ENCODE peak calls at places on chromosomes 6 and 20, in seven cellular contexts. D, Z, X, R, F, T and M are unnamed samples.

GRCh38 chr20:45059022-45059728 is 41.8 kb downstream of the KCNS1 start:
- DNase-seq in X (no peak), D (no peak), R (no peak), F (no peak), T (no peak), Z (no peak), M (no peak)

GRCh38 chr6:167079853-167080297 is 43.0 kb upstream of the CCR6 start:
- DNase-seq in Z (no peak), X (peak; percentile 93), F (no peak), T (no peak), D (no peak), R (peak; percentile 87), M (no peak)

GRCh38 chr20:41889871-41890224 is 271.7 kb upstream of the CHD6 start:
- DNase-seq in Z (no peak), D (no peak), X (no peak), T (no peak), R (no peak), F (no peak), M (no peak)

GRCh38 chr6:109443425-109443950 is 3.0 kb downstream of the SMPD2 start:
- DNase-seq in R (no peak), X (no peak), T (no peak), Z (no peak), D (no peak), F (no peak), M (no peak)

GRCh38 chr6:89035252-89036106 is 45.1 kb upstream of the PNRC1 start:
- DNase-seq in D (peak; percentile 24), X (no peak), R (no peak), Z (no peak), F (no peak), T (peak; percentile 93), M (peak; percentile 90)

GRCh38 chr6:166036321-166037105 is 131.1 kb downstream of the TBXT start:
- DNase-seq in X (no peak), Z (no peak), D (no peak), F (no peak), R (no peak), T (no peak), M (no peak)

GRCh38 chr6:110221738-110222137 is 41.5 kb downstream of the CDC40 start:
- DNase-seq in X (no peak), Z (no peak), R (no peak), T (no peak), F (no peak), D (no peak), M (no peak)

GRCh38 chr6:11734861-11735652 is 43.5 kb downstream of the ADTRP start:
- DNase-seq in Z (no peak), F (no peak), D (no peak), X (no peak), R (no peak), T (peak; percentile 64), M (no peak)

GRCh38 chr6:34595332-34596090 is 39.4 kb upstream of the SPDEF start:
- DNase-seq in Z (no peak), X (no peak), F (no peak), R (no peak), D (no peak), T (no peak), M (no peak)

GRCh38 chr20:61980647-61981583 is 84.8 kb downstream of the TAF4 start:
- DNase-seq in D (peak; percentile 74), Z (no peak), T (no peak), X (no peak), R (peak; percentile 76), F (peak; percentile 3), M (peak; percentile 67)

GRCh38 chr6:121430514-121431460 is 4.7 kb upstream of the GJA1 start:
- DNase-seq in F (peak; percentile 29), D (no peak), Z (no peak), T (no peak), X (no peak), R (no peak), M (no peak)

GRCh38 chr6:45756611-45757010 is 259.0 kb downstream of the CLIC5 start:
- DNase-seq in D (no peak), F (no peak), X (no peak), T (no peak), R (no peak), Z (no peak), M (no peak)
- H3K9me3 ChIP-seq in D (no peaks in the 10 kb centered on the region), F (no peaks in the 10 kb centered on the region), X (no peaks in the 10 kb centered on the region), T (no peaks in the 10 kb centered on the region), R (no peaks in the 10 kb centered on the region), Z (no peaks in the 10 kb centered on the region), M (no peaks in the 10 kb centered on the region)

GRCh38 chr6:63584125-63584514 is 11.8 kb downstream of the LOC128125822 start:
- DNase-seq in T (no peak), F (no peak), X (no peak), Z (no peak), R (no peak), D (no peak), M (no peak)
- TF ChIP-seq POLR2AphosphoS5 in T (no peak), F (peak; percentile 19), X (peak; percentile 49), Z (no peak), R (no peak), D (no peak), M (no peak)

GRCh38 chr20:53168491-53168890 is 196.3 kb downstream of the TSHZ2 start:
- DNase-seq in X (no peak), F (no peak), R (no peak), Z (no peak), T (no peak), D (no peak), M (no peak)

GRCh38 chr20:53162251-53162835 is 190.2 kb downstream of the TSHZ2 start:
- DNase-seq in F (peak; percentile 42), X (no peak), Z (peak; percentile 54), R (no peak), T (peak; percentile 34), D (peak; percentile 46), M (no peak)

GRCh38 chr20:53163486-53163885 is 191.3 kb downstream of the TSHZ2 start:
- DNase-seq in T (no peak), D (peak; percentile 30), R (no peak), X (no peak), Z (no peak), F (no peak), M (no peak)

GRCh38 chr20:53164072-53164471 is 191.9 kb downstream of the TSHZ2 start:
- DNase-seq in R (no peak), Z (no peak), X (no peak), D (no peak), F (no peak), T (no peak), M (no peak)

DNA sequence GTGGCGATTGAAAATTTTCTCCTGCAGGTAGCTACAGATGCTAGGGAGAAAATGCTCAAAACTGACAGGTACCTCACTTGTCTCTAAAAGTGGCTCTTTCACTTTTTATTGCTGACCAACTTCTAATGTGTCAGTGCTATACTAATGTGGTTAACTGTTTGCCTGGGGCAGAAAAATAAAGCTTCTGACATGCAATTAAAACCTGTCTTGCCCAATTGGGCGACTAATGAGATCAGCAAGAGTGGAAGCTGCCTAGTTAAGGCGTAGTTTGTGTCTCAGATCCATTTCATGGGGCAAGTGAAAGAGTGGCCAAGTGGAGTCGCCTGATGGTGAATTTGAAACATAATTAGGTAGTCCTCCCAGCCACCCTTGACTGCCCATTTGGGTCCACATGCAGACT is 193.3 kb downstream of the TSHZ2 start:
- DNase-seq in D (no peak), T (no peak), Z (no peak), F (no peak), R (no peak), X (no peak), M (no peak)
- TF ChIP-seq CTCF in D (no peak), T (no peak), Z (no peak), F (no peak), R (no peak), X (no peak), M (no peak)

GRCh38 chr20:31236953-31237352 is 20.5 kb upstream of the DEFB115 start:
- DNase-seq in F (no peak), T (no peak), D (no peak), Z (no peak), R (no peak), X (no peak), M (no peak)

GRCh38 chr20:31237763-31238162 is 19.7 kb upstream of the DEFB115 start:
- DNase-seq in R (no peak), T (no peak), X (no peak), F (no peak), Z (no peak), D (no peak), M (no peak)

GRCh38 chr20:31239139-31239538 is 18.3 kb upstream of the DEFB115 start:
- DNase-seq in X (no peak), D (no peak), F (no peak), T (no peak), R (no peak), Z (no peak), M (no peak)
- H3K9me3 ChIP-seq in X (peaks cover 2% of the 10 kb centered on the region), D (peaks cover 2% of the 10 kb centered on the region), F (peaks cover 91% of the 10 kb centered on the region), T (no peaks in the 10 kb centered on the region), R (peaks cover 100% of the 10 kb centered on the region), Z (peaks cover 97% of the 10 kb centered on the region), M (no peaks in the 10 kb centered on the region)

DNA sequence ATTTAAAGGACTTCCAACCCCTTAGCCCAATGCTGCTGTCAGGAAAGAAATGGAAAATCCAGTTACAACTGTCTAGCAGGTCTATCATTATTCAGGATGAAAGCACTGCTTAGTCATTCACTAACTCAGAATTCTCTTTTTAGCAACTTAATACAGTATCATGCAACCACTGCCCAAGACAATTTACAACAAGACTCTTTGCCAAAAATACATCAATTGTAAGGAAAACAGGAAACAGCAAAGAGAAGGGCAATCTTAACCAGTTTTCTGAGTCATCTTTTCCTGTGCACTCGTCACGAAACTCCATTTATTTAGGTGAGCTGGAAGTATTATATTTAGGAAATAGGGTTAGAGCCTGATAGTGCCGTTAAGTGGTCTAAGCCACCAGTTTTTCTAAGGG is 1197.7 kb upstream of the CITED2 start:
- DNase-seq in Z (no peak), F (no peak), T (no peak), D (no peak), R (no peak), X (no peak), M (no peak)
- TF ChIP-seq POLR2AphosphoS5 in Z (no peak), F (no peak), T (no peak), D (no peak), R (no peak), X (no peak), M (no peak)

DNA sequence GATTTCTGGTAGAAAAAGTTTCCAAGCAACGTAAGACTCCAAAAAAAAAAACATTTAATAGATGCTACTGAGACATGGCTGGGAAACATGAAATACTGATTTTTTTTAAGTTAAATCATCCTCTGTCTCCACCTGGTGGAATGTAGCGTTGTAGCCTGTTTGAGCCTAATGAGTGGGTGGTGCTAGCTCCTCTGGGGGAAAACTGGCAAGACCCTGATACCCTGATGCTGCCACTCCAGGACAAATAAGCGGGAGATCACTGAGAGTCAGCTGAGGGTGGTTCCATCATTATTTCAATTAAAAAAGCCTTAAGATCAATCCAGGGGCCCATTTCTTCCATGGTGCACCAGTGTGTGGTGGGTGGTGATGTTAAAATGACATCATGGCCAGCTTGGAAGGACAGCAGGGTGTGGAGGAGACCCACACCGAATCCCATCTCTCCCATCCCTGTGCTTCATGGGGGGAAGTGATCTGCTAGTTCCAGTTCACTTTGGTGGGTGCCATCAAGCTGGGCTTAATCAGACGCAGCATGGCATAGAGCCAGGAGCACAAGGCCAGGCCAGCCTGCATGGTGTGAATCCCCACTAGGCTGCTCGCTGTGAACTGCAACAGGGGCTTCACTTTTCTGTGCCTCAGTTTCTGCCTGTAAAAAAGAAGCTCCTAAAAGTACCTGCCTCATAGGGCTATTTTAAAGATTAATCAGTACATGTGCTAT is 12.8 kb upstream of the MRPS10 start:
- DNase-seq in X (no peak), Z (no peak), T (no peak), R (no peak), F (no peak), D (no peak), M (no peak)
- TF ChIP-seq CTCF in X (peak; percentile 46), Z (peak; percentile 2), T (no peak), R (no peak), F (peak; percentile 66), D (peak; percentile 62), M (no peak)

GRCh38 chr6:107641500-107641931 is 151.6 kb downstream of the SOBP start:
- DNase-seq in Z (no peak), R (no peak), D (no peak), T (no peak), X (no peak), F (no peak), M (no peak)
- H3K9me3 ChIP-seq in Z (no peaks in the 10 kb centered on the region), R (no peaks in the 10 kb centered on the region), D (no peaks in the 10 kb centered on the region), T (no peaks in the 10 kb centered on the region), X (no peaks in the 10 kb centered on the region), F (no peaks in the 10 kb centered on the region), M (no peaks in the 10 kb centered on the region)